ENCODE peak calls at places on chromosome 21, in four cellular contexts. E is HepG2, I is K562, P is H1. F is an unnamed sample.

GRCh38 chr21:25862112-25862511 is 127.3 kb downstream of the GABPA start:
- DNase-seq in I (no peak), E (no peak), P (no peak), F (no peak)

GRCh38 chr21:17391811-17392340 is 121.0 kb upstream of the CXADR start:
- DNase-seq in E (no peak), P (no peak), I (no peak), F (no peak)

GRCh38 chr21:14403681-14404318 is 20.9 kb upstream of the HSPA13 start:
- DNase-seq in E (peak), P (no peak), I (peak), F (peak)

GRCh38 chr21:36504067-36505058 is 24.4 kb upstream of the CLDN14 start:
- DNase-seq in E (peak), P (no peak), I (peak), F (peak)

GRCh38 chr21:25466470-25466869 is 140.8 kb downstream of the MRPL39 start:
- DNase-seq in E (no peak), P (no peak), I (no peak), F (no peak)

GRCh38 chr21:16419188-16419874 is 689.5 kb downstream of the USP25 start:
- DNase-seq in P (no peak), I (no peak), E (peak), F (peak)

GRCh38 chr21:20968391-20968790 is 29.8 kb upstream of the NCAM2 start:
- DNase-seq in P (no peak), I (no peak), E (no peak), F (no peak)

GRCh38 chr21:36487641-36488307 is 7.9 kb upstream of the CLDN14 start:
- DNase-seq in E (no peak), P (no peak), I (no peak), F (no peak)

GRCh38 chr21:27365394-27365793 is 398.5 kb upstream of the ADAMTS5 start:
- DNase-seq in E (no peak), I (no peak), P (no peak), F (no peak)

GRCh38 chr21:35400233-35400939 is 351.3 kb upstream of the RUNX1 start:
- DNase-seq in E (peak), P (no peak), I (peak), F (peak)

GRCh38 chr21:32426592-32427051 is 14.1 kb downstream of the EVA1C start:
- DNase-seq in E (peak), P (no peak), I (no peak), F (peak)

GRCh38 chr21:25626752-25627151 is 12.3 kb upstream of the JAM2 start:
- DNase-seq in E (no peak), I (no peak), P (no peak), F (no peak)

GRCh38 chr21:27580276-27580675 is 613.4 kb upstream of the ADAMTS5 start:
- DNase-seq in I (no peak), E (no peak), P (no peak), F (no peak)

GRCh38 chr21:14890141-14890540 is 174.7 kb downstream of the NRIP1 start:
- DNase-seq in E (no peak), I (no peak), P (no peak), F (no peak)

GRCh38 chr21:26966360-26966977 is 419 bp downstream of the ADAMTS5 start:
- DNase-seq in I (no peak), P (peak), E (no peak), F (no peak)

GRCh38 chr21:33668620-33669019 is 26.3 kb downstream of the ITSN1 start:
- DNase-seq in I (no peak), P (no peak), E (no peak), F (no peak)

GRCh38 chr21:43317959-43318358 is 109.0 kb downstream of the SIK1 start:
- DNase-seq in I (peak), P (no peak), E (no peak), F (no peak)

GRCh38 chr21:43300496-43301423 is 126.2 kb downstream of the SIK1 start:
- DNase-seq in P (no peak), I (no peak), E (no peak), F (no peak)

GRCh38 chr21:36164427-36164784 is 7.8 kb downstream of the DOP1B start:
- DNase-seq in I (no peak), E (peak), P (no peak), F (no peak)

GRCh38 chr21:26148834-26149354 is 21.7 kb downstream of the APP start:
- DNase-seq in P (no peak), I (no peak), E (no peak), F (no peak)

GRCh38 chr21:23026878-23027277 is 2028.7 kb downstream of the NCAM2 start:
- DNase-seq in E (no peak), I (no peak), P (no peak), F (no peak)

GRCh38 chr21:14356771-14357170 is 26.2 kb downstream of the HSPA13 start:
- DNase-seq in I (no peak), E (no peak), P (no peak), F (no peak)

GRCh38 chr21:27201197-27201596 is 234.3 kb upstream of the ADAMTS5 start:
- DNase-seq in P (no peak), I (no peak), E (no peak), F (no peak)

GRCh38 chr21:34845521-34846213 is 176.9 kb downstream of the CLIC6 start:
- DNase-seq in I (no peak), P (no peak), E (no peak), F (no peak)

GRCh38 chr21:34623519-34623918 is 8.6 kb upstream of the RCAN1 start:
- DNase-seq in P (no peak), I (no peak), E (no peak), F (no peak)

GRCh38 chr21:32592929-32593502 is 7.7 kb upstream of the TCP10L start:
- DNase-seq in E (peak), P (no peak), I (no peak), F (no peak)

GRCh38 chr21:35203093-35204021 is 154.3 kb upstream of the RUNX1 start:
- DNase-seq in I (no peak), P (no peak), E (no peak), F (no peak)

GRCh38 chr21:16310191-16310590 is 580.4 kb downstream of the USP25 start:
- DNase-seq in I (no peak), E (no peak), P (no peak), F (no peak)

GRCh38 chr21:34983680-34984086 is 65.4 kb downstream of the RUNX1 start:
- DNase-seq in I (peak), E (no peak), P (no peak), F (no peak)

GRCh38 chr21:14084068-14084501 is 126.7 kb downstream of the LIPI start:
- DNase-seq in I (no peak), E (no peak), P (no peak), F (no peak)

GRCh38 chr21:15241997-15242767 is 177.4 kb upstream of the NRIP1 start:
- DNase-seq in P (peak), E (no peak), I (no peak), F (peak)

GRCh38 chr21:33433425-33434114 is 30.4 kb downstream of the IFNGR2 start:
- DNase-seq in I (no peak), E (no peak), P (no peak), F (no peak)

GRCh38 chr21:14613496-14613895 is 67.4 kb upstream of the SAMSN1 start:
- DNase-seq in E (no peak), I (no peak), P (no peak), F (no peak)

GRCh38 chr21:32347887-32348450 is 44.8 kb downstream of the URB1 start:
- DNase-seq in E (no peak), P (no peak), I (no peak), F (no peak)

GRCh38 chr21:9758888-9759287 is 762.5 kb upstream of the TPTE start:
- DNase-seq in I (no peak), P (no peak), E (no peak), F (no peak)

GRCh38 chr21:14718957-14719356 is 172.8 kb upstream of the SAMSN1 start:
- DNase-seq in I (no peak), P (no peak), E (no peak), F (no peak)

GRCh38 chr21:15506086-15506485 is 223.7 kb upstream of the USP25 start:
- DNase-seq in I (no peak), E (no peak), P (no peak), F (no peak)

GRCh38 chr21:35491920-35492678 is 443.0 kb upstream of the RUNX1 start:
- DNase-seq in I (no peak), E (no peak), P (no peak), F (no peak)

GRCh38 chr21:38917045-38917774 is 111.5 kb downstream of the ETS2 start:
- DNase-seq in P (no peak), I (no peak), E (peak), F (no peak)

GRCh38 chr21:38921511-38922215 is 115.9 kb downstream of the ETS2 start:
- DNase-seq in E (no peak), P (no peak), I (no peak), F (no peak)

GRCh38 chr21:38916214-38916964 is 110.7 kb downstream of the ETS2 start:
- DNase-seq in E (peak), I (no peak), P (no peak), F (no peak)

GRCh38 chr21:38920631-38921398 is 115.1 kb downstream of the ETS2 start:
- DNase-seq in I (no peak), E (no peak), P (no peak), F (no peak)

GRCh38 chr21:38918629-38919346 is 113.1 kb downstream of the ETS2 start:
- DNase-seq in I (no peak), E (peak), P (no peak), F (no peak)
- TF ChIP-seq RNF2 in I (no peak), E (no peak), P (no peak), F (no peak)

DNA sequence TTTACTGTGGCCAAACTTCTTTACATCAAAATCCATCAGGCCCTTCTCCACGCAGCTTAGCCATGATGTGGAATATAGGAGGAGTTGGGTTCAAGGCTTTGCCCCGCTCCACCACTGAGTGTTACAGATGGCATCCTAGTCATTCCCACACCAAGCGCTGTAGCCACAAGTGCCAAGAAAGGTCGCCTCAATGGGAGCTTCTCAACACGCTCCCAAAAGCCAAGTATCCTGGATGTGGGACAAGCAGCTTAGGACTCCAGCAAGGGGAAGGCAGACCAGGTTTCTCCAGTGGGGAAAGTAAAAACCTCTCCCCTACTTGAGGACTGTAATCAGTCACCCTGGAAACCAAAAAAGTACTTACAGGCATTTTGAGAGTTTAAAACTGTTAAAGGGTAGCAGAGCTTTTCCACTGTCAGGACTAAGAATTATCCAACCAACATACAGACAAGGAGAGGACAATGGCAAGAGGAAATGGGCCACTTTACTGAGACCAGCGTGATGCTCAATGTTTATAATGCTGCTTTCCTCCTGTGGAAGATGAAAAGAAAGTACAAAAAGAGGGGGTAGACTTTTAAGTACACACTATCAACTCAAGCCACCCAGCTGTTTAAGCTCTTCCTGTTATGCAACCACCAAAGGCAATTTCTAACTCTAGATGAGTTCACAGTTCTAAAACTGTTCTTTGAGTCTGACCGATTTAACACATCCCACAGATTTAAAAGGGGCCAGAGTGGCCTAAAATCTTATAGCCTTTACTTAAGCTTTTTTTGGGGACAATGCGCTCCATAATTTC is 120.7 kb upstream of the KRTAP19-8 start:
- DNase-seq in P (no peak), I (no peak), E (no peak), F (no peak)
- TF ChIP-seq RNF2 in P (no peak), I (no peak), E (no peak), F (no peak)

DNA sequence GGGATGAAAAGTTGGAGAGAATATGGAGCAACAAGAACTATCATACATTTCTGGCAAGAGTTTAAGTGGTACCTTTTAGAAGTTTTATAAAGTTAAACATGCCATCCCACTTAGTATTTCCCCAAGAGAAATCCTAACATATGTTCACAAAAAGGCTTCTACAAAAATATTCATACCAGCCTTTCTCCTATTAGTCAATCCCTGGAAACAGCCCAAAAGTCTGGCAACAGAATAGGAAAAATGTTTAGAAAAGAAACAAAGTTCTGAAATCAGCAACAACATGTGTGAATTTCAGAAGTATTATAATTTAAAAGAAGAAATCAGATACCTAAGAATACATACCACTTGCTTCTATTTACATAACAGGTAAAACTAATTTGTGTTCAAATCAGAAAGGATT is 271.0 kb downstream of the DSCAM start:
- DNase-seq in I (no peak), E (no peak), P (no peak), F (no peak)
- TF ChIP-seq RNF2 in I (no peak), E (no peak), P (no peak), F (no peak)

DNA sequence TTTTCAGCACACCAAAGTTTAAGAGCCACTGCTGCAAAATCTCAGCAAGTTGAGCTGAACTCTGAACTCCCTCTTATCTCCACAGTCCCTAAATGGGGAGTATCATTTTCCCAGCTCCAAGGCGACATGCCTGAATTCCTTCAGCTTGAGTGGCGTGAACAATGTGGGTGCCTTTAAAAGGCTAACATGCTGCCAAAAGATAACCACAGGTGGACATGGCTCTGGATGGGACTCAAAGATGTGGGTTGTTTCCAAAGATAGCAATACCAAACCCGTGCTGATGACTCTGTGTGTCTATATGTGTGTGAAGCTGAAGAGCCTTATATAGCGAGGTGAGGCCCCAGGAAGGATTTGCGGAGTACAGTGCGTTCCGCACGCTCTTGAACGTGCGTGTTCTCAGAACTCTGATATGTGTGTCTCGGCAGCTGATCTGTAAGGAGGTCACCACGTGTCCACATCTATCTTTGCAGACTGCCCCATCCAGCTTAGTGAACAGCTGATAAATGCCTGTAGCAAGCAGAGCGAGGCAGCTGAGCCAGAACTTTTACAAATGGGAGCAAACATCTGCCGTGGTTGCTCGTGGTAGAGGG is 189.2 kb downstream of the DYRK1A start:
- DNase-seq in P (no peak), E (no peak), I (no peak), F (no peak)
- TF ChIP-seq RNF2 in P (no peak), E (no peak), I (no peak), F (no peak)

GRCh38 chr21:18443686-18444085 is 40.1 kb upstream of the TMPRSS15 start:
- DNase-seq in P (no peak), I (no peak), E (no peak), F (no peak)
- TF ChIP-seq RNF2 in P (no peak), I (no peak), E (no peak), F (no peak)

GRCh38 chr21:28884976-28885852 is 107.5 kb downstream of the LTN1 start:
- DNase-seq in P (peak), I (peak), E (peak), F (peak)

GRCh38 chr21:28885853-28886177 is 106.9 kb downstream of the LTN1 start:
- DNase-seq in P (no peak), I (no peak), E (no peak), F (no peak)

GRCh38 chr21:28882345-28882744 is 110.3 kb downstream of the LTN1 start:
- DNase-seq in P (no peak), E (no peak), I (no peak), F (no peak)

GRCh38 chr21:28883931-28884330 is 108.7 kb downstream of the LTN1 start:
- DNase-seq in I (no peak), E (no peak), P (no peak), F (no peak)

DNA sequence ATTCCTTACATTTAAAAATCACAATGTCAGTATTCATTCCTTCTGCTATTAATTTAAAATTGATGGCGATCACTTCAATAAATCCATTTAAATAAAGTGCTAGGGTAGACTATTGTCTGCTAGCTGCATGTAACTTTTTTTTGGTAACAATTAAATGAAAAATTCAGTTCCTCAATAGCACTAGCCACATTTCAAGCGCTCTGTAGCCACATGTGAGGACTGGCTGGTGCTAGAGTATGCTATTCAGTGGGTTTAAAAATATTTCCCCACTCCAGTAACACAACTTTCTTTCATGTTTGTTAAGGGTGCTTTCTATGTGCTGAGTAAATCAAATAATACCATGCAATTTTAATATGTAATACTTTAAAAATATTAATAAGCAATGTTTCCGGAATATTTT is 108.2 kb downstream of the LTN1 start:
- DNase-seq in I (no peak), P (no peak), E (no peak), F (no peak)
- TF ChIP-seq RNF2 in I (no peak), P (no peak), E (no peak), F (no peak)

DNA sequence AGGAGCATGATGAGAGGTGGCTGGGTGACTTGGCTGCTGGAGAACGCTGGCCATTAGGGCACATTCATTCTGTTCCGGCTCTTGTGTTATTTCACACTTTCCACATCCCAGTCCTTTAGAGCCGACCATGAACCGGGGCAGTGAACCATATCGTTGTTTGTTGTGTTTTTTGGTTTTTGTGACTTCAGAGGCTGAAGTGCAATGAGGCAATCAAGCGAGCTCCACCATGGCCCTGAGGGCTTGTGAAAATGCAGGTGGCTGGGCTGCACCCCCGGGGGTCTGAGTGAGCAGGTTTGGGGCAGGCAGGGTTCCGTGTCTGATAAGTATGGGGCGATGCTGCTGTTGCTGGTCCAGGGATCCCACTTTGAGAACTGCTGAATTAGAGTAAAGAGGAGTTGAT is 23.7 kb downstream of the ABCG1 start:
- DNase-seq in E (no peak), P (no peak), I (no peak), F (no peak)
- TF ChIP-seq RNF2 in E (no peak), P (no peak), I (no peak), F (no peak)

GRCh38 chr21:45638707-45639106 is 4.8 kb upstream of the PCBP3 start:
- DNase-seq in E (no peak), P (no peak), I (no peak), F (no peak)

GRCh38 chr21:45636921-45637646 is 6.4 kb upstream of the PCBP3 start:
- DNase-seq in P (no peak), E (no peak), I (no peak), F (no peak)

GRCh38 chr21:45636459-45636858 is 7.1 kb upstream of the PCBP3 start:
- DNase-seq in E (no peak), I (no peak), P (no peak), F (no peak)

GRCh38 chr21:45639206-45640000 is 4.1 kb upstream of the PCBP3 start:
- DNase-seq in E (no peak), P (no peak), I (peak), F (no peak)

GRCh38 chr21:45637883-45638282 is 5.6 kb upstream of the PCBP3 start:
- DNase-seq in P (no peak), I (no peak), E (peak), F (no peak)
- TF ChIP-seq RNF2 in P (no peak), I (no peak), E (no peak), F (no peak)

DNA sequence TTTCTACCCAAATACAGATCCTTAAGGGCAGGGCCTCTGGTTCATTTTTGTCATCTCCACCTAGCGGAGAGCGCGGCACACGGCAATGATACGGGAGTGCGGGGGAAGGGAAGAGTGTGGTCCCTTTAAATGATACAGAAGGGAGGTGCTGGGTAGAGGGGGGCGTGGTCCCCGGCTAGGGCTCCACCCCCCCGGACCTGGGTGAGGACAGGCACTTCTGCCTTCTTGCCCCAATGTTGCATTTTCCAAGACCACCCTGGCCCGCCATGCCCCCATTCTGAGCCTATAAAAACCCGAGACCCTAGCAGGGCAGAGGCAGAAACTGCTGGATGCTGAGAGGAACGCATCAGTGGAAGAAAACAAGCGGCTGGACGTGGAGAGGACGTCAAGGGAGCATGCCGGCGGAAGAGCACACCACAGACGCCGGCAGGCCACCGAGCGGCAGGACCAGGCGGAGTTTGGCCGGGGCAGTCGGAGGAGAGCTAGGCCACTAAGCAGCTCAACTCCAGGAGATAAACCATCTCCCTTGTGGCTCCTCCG is 30.0 kb downstream of the LRRC3 start:
- DNase-seq in E (no peak), I (peak), P (peak), F (peak)
- TF ChIP-seq RNF2 in E (no peak), I (no peak), P (no peak), F (no peak)